ENCODE peak calls at places on chromosomes 5 and 9, in seven cellular contexts. W is ovary, R is tibial nerve, S is psoas muscle, P is transverse colon, E is activated B cell treated with CpG ODN at 0.5 μM for 24 hours, Y is astrocyte of the spinal cord. M is an unnamed sample.

GRCh38 chr9:38008168-38009034 is 60.6 kb downstream of the SHB start:
- DNase-seq in W (no peak), R (no peak), S (peak), P (peak), E (no peak), Y (peak), M (no peak)

GRCh38 chr9:136748656-136749551 is 579 bp upstream of the LCN6 start:
- DNase-seq in W (no peak), R (no peak), S (no peak), P (no peak), E (no peak), Y (no peak), M (no peak)

GRCh38 chr9:2655411-2655901 is 33.9 kb downstream of the VLDLR start:
- DNase-seq in W (no peak), R (no peak), S (no peak), P (no peak), E (no peak), Y (peak), M (no peak)

GRCh38 chr9:110330484-110331115 is 7.1 kb downstream of the TXNDC8 start:
- DNase-seq in W (no peak), R (no peak), S (no peak), P (no peak), E (no peak), Y (peak), M (no peak)

GRCh38 chr5:59722875-59723274 is 170.7 kb downstream of the PDE4D start:
- DNase-seq in W (no peak), R (no peak), S (no peak), P (no peak), E (no peak), Y (peak), M (no peak)

GRCh38 chr5:141100243-141100805 is at the start of gene PCDHB3:
- DNase-seq in W (peak), R (peak), S (peak), P (no peak), E (no peak), Y (peak), M (no peak)

GRCh38 chr5:138336952-138337684 is 948 bp upstream of the FAM53C start:
- DNase-seq in W (peak), R (peak), S (peak), P (peak), E (no peak), Y (no peak), M (peak)

GRCh38 chr5:178363501-178364325 is 131.1 kb upstream of the PHYKPL start:
- DNase-seq in W (no peak), R (no peak), S (no peak), P (no peak), E (no peak), Y (no peak), M (no peak)

GRCh38 chr9:34992376-34992951 is 2.9 kb downstream of the DNAJB5 start:
- DNase-seq in W (peak), R (no peak), S (peak), P (peak), E (no peak), Y (peak), M (no peak)

GRCh38 chr9:89539374-89539773 is 41.5 kb upstream of the SEMA4D start:
- DNase-seq in W (no peak), R (no peak), S (no peak), P (no peak), E (no peak), Y (no peak), M (no peak)

GRCh38 chr5:109399092-109399759 is 10.5 kb downstream of the PJA2 start:
- DNase-seq in W (no peak), R (no peak), S (no peak), P (no peak), E (no peak), Y (no peak), M (no peak)

GRCh38 chr9:77011973-77012817 is 7.3 kb upstream of the FOXB2 start:
- DNase-seq in W (peak), R (peak), S (peak), P (peak), E (no peak), Y (peak), M (peak)

GRCh38 chr5:9829621-9830020 is 199.5 kb upstream of the TAS2R1 start:
- DNase-seq in W (no peak), R (no peak), S (no peak), P (no peak), E (no peak), Y (no peak), M (no peak)

GRCh38 chr5:157594237-157594636 is 18.7 kb upstream of the ADAM19 start:
- DNase-seq in W (no peak), R (no peak), S (no peak), P (no peak), E (no peak), Y (no peak), M (no peak)

GRCh38 chr5:181052928-181053759 is 13.1 kb downstream of the BTNL9 start:
- DNase-seq in W (no peak), R (no peak), S (no peak), P (peak), E (peak), Y (no peak), M (no peak)

GRCh38 chr5:122183098-122183794 is 53.9 kb downstream of the ZNF474 start:
- DNase-seq in W (peak), R (peak), S (peak), P (peak), E (no peak), Y (peak), M (peak)

GRCh38 chr9:116274293-116274692 is 120.7 kb downstream of the PAPPA start:
- DNase-seq in W (no peak), R (no peak), S (no peak), P (no peak), E (no peak), Y (peak), M (no peak)

GRCh38 chr9:94950040-94950732 is 223.7 kb downstream of the AOPEP start:
- DNase-seq in W (no peak), R (no peak), S (no peak), P (no peak), E (no peak), Y (no peak), M (no peak)

GRCh38 chr5:31944683-31945445 is 229.3 kb downstream of the GOLPH3 start:
- DNase-seq in W (no peak), R (no peak), S (no peak), P (peak), E (no peak), Y (no peak), M (no peak)

DNA sequence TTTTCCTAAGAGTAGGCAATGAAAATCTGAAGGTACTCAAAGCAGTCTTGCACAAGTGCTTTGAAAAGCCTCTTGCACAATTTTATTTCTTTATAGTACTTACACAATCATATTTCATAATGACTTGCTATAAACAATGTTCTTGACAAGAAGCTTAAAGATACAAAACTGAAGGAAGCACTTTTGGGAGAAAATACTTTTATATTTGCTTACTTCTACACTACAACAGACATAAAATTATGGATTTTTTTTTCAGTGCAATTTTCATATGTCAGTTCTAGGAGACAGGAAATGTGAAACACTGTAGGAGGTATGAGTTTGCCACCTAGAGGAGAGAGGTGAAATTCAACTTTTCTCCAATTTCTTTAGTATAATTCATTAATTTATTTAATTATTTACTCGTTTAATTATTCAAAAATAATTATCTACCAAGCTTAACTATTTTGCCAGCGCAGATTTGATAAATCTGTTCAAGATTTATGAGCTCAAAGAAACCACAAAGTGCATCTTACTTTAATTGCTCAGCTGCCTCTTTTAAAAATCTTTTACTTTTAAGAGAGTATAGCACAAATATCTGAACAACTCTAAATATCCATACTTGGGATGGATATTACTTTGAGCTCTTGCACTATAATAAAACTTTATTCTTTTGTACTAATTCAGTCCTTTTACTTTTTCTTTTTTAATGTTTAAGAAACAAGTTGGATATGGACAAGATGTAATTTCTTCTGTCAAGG is 29.0 kb upstream of the CDKN2B start:
- DNase-seq in W (no peak), R (no peak), S (no peak), P (no peak), E (no peak), Y (peak), M (no peak)
- TF ChIP-seq CTCF in W (no peak), R (peak), S (peak), P (peak), E (no peak), Y (peak), M (peak)

DNA sequence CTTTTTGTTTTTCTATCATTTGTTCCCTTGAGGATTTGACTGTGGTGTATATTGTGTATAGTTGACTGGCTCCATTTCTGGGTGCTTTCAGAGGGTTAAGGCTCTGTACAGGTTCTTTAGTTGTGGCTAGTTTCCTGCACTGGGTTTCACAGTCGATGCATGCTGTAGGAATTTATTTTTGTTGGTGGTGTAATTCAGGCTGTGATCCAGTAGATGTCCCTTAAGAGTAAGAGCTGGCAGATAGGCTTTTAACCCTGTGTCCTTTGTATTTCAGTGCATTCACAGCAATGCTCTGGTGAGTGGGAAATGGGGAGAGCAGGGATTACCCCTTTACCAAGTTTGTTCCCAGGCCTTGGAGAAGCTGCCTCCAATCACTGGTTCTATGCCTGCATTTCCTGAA is 112.9 kb downstream of the SPATA31D1 start:
- DNase-seq in W (no peak), R (no peak), S (no peak), P (no peak), E (no peak), Y (no peak), M (no peak)
- TF ChIP-seq CTCF in W (no peak), R (no peak), S (no peak), P (no peak), E (no peak), Y (no peak), M (no peak)

GRCh38 chr9:134811673-134812668 is 68.6 kb upstream of the FCN2 start:
- DNase-seq in W (no peak), R (no peak), S (no peak), P (no peak), E (no peak), Y (peak), M (no peak)
- TF ChIP-seq CTCF in W (no peak), R (no peak), S (no peak), P (no peak), E (no peak), Y (peak), M (no peak)

DNA sequence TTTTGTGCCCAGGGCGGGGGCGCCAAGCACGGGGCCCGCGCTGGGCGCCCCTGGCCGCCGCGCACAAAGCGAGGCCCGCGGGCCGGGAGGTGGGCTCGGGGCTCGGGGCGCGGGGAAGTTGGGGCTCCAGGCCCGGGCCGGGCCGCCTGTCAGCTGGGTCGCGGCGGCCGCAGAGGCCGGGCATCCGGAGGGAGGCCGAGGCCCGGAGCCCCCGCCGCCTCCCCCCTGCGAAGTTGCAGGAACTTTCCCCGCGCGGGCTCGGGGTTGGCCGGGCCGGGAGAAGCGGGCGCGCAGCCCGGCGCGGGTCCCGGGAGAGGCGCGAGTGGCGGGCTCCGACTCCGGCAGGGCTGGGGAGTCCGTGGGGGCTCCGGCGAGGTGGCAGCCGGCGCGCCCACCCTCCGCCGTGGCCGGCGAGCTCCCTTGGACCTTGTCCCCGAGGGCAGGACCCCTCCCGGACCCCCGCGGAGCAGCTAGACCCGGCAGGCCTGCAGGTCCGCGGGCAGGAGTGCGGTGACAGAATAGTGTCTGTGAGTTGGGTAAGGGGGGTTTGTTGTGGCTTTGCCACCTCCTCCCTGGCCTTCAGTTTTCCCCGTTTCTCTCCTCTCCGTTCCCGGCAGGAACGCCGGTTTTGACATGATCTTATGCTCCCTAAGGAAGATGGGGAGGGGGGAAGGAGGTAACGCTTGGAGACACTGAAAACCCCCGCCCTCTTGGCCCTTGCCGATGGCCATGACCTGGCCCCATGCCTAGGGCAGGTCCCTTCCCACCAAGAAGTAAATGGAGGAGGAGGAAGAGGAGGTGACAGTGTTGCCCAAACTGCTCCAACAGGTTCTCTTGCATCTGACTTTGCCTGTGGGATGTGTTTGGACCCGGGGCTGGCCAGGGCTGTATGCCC is 908 bp downstream of the PHF2 start:
- DNase-seq in W (peak), R (no peak), S (peak), P (peak), E (peak), Y (no peak), M (peak)
- TF ChIP-seq CTCF in W (no peak), R (no peak), S (no peak), P (no peak), E (no peak), Y (no peak), M (no peak)

DNA sequence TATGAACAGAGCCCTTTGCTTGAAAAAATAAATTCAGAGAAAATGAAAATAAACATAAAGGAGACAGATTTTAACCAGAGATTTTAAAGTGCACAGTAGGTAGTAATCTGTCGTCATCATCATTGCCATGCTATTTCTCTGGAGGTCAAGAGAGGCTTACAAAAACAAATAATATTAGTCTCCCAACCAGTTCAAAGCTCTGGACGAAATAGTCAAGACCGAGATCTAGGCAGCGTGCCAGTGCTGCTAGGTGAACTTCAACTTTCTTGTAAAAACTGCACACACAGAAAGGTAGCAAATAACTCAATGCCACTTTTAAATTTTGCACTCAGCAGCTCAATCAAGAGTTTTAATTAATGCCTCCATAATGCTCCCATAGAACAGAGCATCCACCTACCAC is 656.7 kb downstream of the IRX1 start:
- DNase-seq in W (no peak), R (no peak), S (no peak), P (no peak), E (no peak), Y (no peak), M (no peak)
- TF ChIP-seq CTCF in W (no peak), R (no peak), S (no peak), P (no peak), E (no peak), Y (no peak), M (no peak)

GRCh38 chr5:78758169-78758839 is 109.7 kb upstream of the LHFPL2 start:
- DNase-seq in W (no peak), R (no peak), S (no peak), P (no peak), E (no peak), Y (peak), M (no peak)

GRCh38 chr5:78761831-78762230 is 113.3 kb upstream of the LHFPL2 start:
- DNase-seq in W (no peak), R (no peak), S (no peak), P (no peak), E (no peak), Y (no peak), M (no peak)

GRCh38 chr5:78763659-78764189 is 115.2 kb upstream of the LHFPL2 start:
- DNase-seq in W (no peak), R (no peak), S (no peak), P (no peak), E (no peak), Y (no peak), M (no peak)

GRCh38 chr5:78757269-78758053 is 108.9 kb upstream of the LHFPL2 start:
- DNase-seq in W (no peak), R (peak), S (peak), P (no peak), E (no peak), Y (peak), M (no peak)

GRCh38 chr5:78760411-78761169 is 112.0 kb upstream of the LHFPL2 start:
- DNase-seq in W (no peak), R (no peak), S (no peak), P (no peak), E (no peak), Y (no peak), M (no peak)
- TF ChIP-seq CTCF in W (no peak), R (no peak), S (no peak), P (no peak), E (no peak), Y (peak), M (no peak)

DNA sequence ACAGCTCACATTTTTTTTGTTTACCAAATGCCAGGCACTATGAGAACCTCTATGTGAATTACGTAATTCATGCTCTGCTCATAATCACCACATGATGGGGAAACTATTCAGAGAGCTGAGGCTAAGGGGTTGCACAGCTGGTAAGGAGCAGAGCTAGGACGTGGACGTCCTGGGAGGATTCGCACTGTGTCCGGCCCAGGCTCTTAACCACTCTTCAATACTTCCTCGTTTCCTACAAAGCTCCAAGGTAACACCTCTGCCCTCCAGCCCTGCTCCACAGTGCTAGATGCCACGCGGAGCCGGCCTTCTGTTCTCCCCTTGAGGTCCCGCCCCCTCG is 8.7 kb downstream of the PHF19 start:
- DNase-seq in W (no peak), R (no peak), S (no peak), P (no peak), E (no peak), Y (no peak), M (no peak)
- TF ChIP-seq CTCF in W (peak), R (no peak), S (no peak), P (no peak), E (no peak), Y (no peak), M (no peak)

DNA sequence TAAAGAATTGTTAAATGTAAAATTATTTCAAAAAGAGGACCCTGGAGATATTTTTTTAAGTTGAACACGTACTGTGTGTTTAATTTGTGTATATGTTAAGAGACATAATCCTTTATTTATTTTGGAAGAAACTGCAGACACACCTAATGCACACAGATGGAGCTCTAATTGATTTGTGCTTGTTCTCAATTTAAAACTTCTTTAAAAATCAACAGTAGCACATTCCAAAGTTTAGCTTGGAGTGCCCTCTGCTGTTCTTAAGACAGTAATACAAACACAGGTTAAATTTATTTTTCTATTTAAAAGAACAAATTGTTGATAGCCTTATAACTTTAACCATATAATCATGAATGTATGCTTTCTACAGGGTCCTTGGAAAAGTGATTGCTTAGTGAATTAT is 277.6 kb upstream of the ADAMTS16 start:
- DNase-seq in W (no peak), R (no peak), S (no peak), P (no peak), E (no peak), Y (peak), M (no peak)
- TF ChIP-seq CTCF in W (no peak), R (peak), S (peak), P (peak), E (no peak), Y (peak), M (peak)

DNA sequence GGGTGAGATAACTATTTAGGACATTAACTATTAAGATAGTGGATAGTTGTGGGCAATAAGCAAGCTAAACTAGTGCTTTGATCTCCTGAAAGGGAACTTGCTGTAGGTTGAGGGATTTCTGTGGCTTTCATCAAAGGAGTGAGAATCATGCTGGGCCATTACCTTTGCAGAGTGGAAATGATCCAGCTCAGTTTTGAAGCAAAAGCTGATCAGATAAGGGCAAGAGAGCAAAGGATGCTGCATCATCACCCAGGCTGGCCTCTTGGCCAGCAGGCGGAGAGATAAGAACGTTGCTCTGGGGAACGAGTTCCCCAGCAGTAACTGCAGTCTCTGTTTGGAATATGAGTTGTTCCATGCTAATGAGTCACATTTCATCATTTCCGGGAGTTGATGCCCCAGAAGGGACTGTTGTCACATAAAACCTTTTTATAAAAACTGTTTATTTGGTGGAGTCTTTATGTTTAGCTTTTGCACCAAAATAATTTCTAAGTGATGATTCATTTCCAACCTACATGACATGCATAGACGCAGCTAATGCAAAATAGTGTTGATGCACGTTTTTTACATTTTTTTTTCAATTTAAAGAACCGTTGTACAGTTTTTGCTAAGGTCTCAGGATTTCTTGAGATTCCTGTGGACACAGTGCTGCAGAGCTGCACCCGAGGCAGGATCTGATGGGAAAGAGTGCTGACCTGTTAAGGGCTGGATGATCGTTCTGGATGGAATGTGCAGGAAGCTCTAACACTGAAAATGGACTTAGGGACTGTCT is 99.3 kb downstream of the ACTBL2 start:
- DNase-seq in W (no peak), R (no peak), S (no peak), P (no peak), E (no peak), Y (peak), M (peak)
- TF ChIP-seq CTCF in W (no peak), R (no peak), S (no peak), P (no peak), E (no peak), Y (peak), M (no peak)

M was measured in colonic mucosa.